ENCODE peak calls at places on chromosome 2, in ten cellular contexts. One of them, this sample, is unnamed.

GRCh38 chr2:54945401-54946219 is 104.6 kb downstream of the RTN4 start:
- DNase-seq in transverse colon: no peak
- DNase-seq in colonic mucosa: no peak
- DNase-seq in endothelial cell: no peak
- DNase-seq in WTC11: no peak
- DNase-seq in uterus: peak
- DNase-seq in choroid plexus epithelial cell: peak
- DNase-seq in MCF 10A: peak
- DNase-seq in SK-N-SH: no peak
- DNase-seq in IMR-90: peak
- DNase-seq in this sample: no peak

GRCh38 chr2:12251121-12251520 is 465.6 kb upstream of the TRIB2 start:
- DNase-seq in MCF 10A: no peak
- DNase-seq in WTC11: no peak
- DNase-seq in SK-N-SH: no peak
- DNase-seq in uterus: no peak
- DNase-seq in transverse colon: no peak
- DNase-seq in IMR-90: no peak
- DNase-seq in choroid plexus epithelial cell: peak
- DNase-seq in colonic mucosa: no peak
- DNase-seq in endothelial cell: no peak
- DNase-seq in this sample: no peak

GRCh38 chr2:84768840-84769239 is 112.0 kb downstream of the TRABD2A start:
- DNase-seq in colonic mucosa: peak
- DNase-seq in transverse colon: peak
- DNase-seq in SK-N-SH: no peak
- DNase-seq in choroid plexus epithelial cell: no peak
- DNase-seq in MCF 10A: peak
- DNase-seq in WTC11: no peak
- DNase-seq in endothelial cell: no peak
- DNase-seq in uterus: no peak
- DNase-seq in IMR-90: no peak
- DNase-seq in this sample: no peak

GRCh38 chr2:190763901-190764514 is 115.1 kb downstream of the NAB1 start:
- DNase-seq in uterus: no peak
- DNase-seq in WTC11: no peak
- DNase-seq in MCF 10A: peak
- DNase-seq in endothelial cell: no peak
- DNase-seq in transverse colon: no peak
- DNase-seq in choroid plexus epithelial cell: peak
- DNase-seq in colonic mucosa: no peak
- DNase-seq in IMR-90: peak
- DNase-seq in SK-N-SH: no peak
- DNase-seq in this sample: no peak

GRCh38 chr2:191043438-191043837 is 29.5 kb upstream of the STAT1 start:
- DNase-seq in MCF 10A: peak
- DNase-seq in uterus: no peak
- DNase-seq in colonic mucosa: no peak
- DNase-seq in endothelial cell: no peak
- DNase-seq in IMR-90: peak
- DNase-seq in SK-N-SH: no peak
- DNase-seq in WTC11: no peak
- DNase-seq in transverse colon: no peak
- DNase-seq in choroid plexus epithelial cell: peak
- DNase-seq in this sample: no peak

GRCh38 chr2:23617817-23618216 is 232.8 kb downstream of the KLHL29 start:
- DNase-seq in endothelial cell: no peak
- DNase-seq in WTC11: no peak
- DNase-seq in SK-N-SH: no peak
- DNase-seq in MCF 10A: no peak
- DNase-seq in colonic mucosa: no peak
- DNase-seq in transverse colon: peak
- DNase-seq in uterus: peak
- DNase-seq in IMR-90: no peak
- DNase-seq in choroid plexus epithelial cell: no peak
- DNase-seq in this sample: no peak

GRCh38 chr2:102736174-102736606 is 25.6 kb upstream of the TMEM182 start:
- DNase-seq in transverse colon: peak
- DNase-seq in WTC11: peak
- DNase-seq in MCF 10A: peak
- DNase-seq in IMR-90: peak
- DNase-seq in uterus: no peak
- DNase-seq in choroid plexus epithelial cell: peak
- DNase-seq in endothelial cell: peak
- DNase-seq in colonic mucosa: peak
- DNase-seq in SK-N-SH: peak
- DNase-seq in this sample: peak

GRCh38 chr2:68926782-68927181 is 25.9 kb downstream of the GKN2 start:
- DNase-seq in WTC11: no peak
- DNase-seq in SK-N-SH: no peak
- DNase-seq in transverse colon: no peak
- DNase-seq in MCF 10A: peak
- DNase-seq in choroid plexus epithelial cell: peak
- DNase-seq in colonic mucosa: no peak
- DNase-seq in IMR-90: no peak
- DNase-seq in endothelial cell: no peak
- DNase-seq in uterus: no peak
- DNase-seq in this sample: no peak

GRCh38 chr2:133576714-133577113 is 8.5 kb upstream of the NCKAP5 start:
- DNase-seq in IMR-90: no peak
- DNase-seq in uterus: no peak
- DNase-seq in transverse colon: no peak
- DNase-seq in endothelial cell: no peak
- DNase-seq in colonic mucosa: peak
- DNase-seq in SK-N-SH: no peak
- DNase-seq in WTC11: no peak
- DNase-seq in choroid plexus epithelial cell: no peak
- DNase-seq in MCF 10A: no peak
- DNase-seq in this sample: no peak

GRCh38 chr2:140759431-140760156 is 1371.2 kb downstream of the LRP1B start:
- DNase-seq in endothelial cell: no peak
- DNase-seq in colonic mucosa: no peak
- DNase-seq in transverse colon: no peak
- DNase-seq in choroid plexus epithelial cell: no peak
- DNase-seq in MCF 10A: no peak
- DNase-seq in IMR-90: no peak
- DNase-seq in SK-N-SH: no peak
- DNase-seq in uterus: no peak
- DNase-seq in WTC11: no peak
- DNase-seq in this sample: no peak

GRCh38 chr2:205806126-205806905 is 124.0 kb downstream of the NRP2 start:
- DNase-seq in IMR-90: no peak
- DNase-seq in colonic mucosa: peak
- DNase-seq in WTC11: no peak
- DNase-seq in MCF 10A: no peak
- DNase-seq in transverse colon: peak
- DNase-seq in choroid plexus epithelial cell: no peak
- DNase-seq in uterus: no peak
- DNase-seq in endothelial cell: no peak
- DNase-seq in SK-N-SH: no peak
- DNase-seq in this sample: peak

GRCh38 chr2:202680512-202680911 is 45.7 kb downstream of the FAM117B start:
- DNase-seq in choroid plexus epithelial cell: no peak
- DNase-seq in MCF 10A: no peak
- DNase-seq in transverse colon: no peak
- DNase-seq in endothelial cell: no peak
- DNase-seq in uterus: no peak
- DNase-seq in SK-N-SH: no peak
- DNase-seq in colonic mucosa: no peak
- DNase-seq in WTC11: no peak
- DNase-seq in IMR-90: no peak
- DNase-seq in this sample: no peak

GRCh38 chr2:148674063-148675020 is 29.8 kb downstream of the EPC2 start:
- DNase-seq in colonic mucosa: peak
- DNase-seq in choroid plexus epithelial cell: peak
- DNase-seq in IMR-90: peak
- DNase-seq in MCF 10A: peak
- DNase-seq in transverse colon: no peak
- DNase-seq in uterus: no peak
- DNase-seq in WTC11: peak
- DNase-seq in endothelial cell: peak
- DNase-seq in SK-N-SH: peak
- DNase-seq in this sample: no peak

GRCh38 chr2:135745545-135745944 is 3.9 kb downstream of the UBXN4 start:
- DNase-seq in IMR-90: peak
- DNase-seq in choroid plexus epithelial cell: peak
- DNase-seq in uterus: no peak
- DNase-seq in colonic mucosa: no peak
- DNase-seq in SK-N-SH: no peak
- DNase-seq in transverse colon: no peak
- DNase-seq in WTC11: no peak
- DNase-seq in MCF 10A: peak
- DNase-seq in endothelial cell: no peak
- DNase-seq in this sample: no peak

GRCh38 chr2:135743860-135744259 is 2.2 kb downstream of the UBXN4 start:
- DNase-seq in SK-N-SH: no peak
- DNase-seq in IMR-90: peak
- DNase-seq in choroid plexus epithelial cell: no peak
- DNase-seq in endothelial cell: no peak
- DNase-seq in MCF 10A: no peak
- DNase-seq in uterus: no peak
- DNase-seq in transverse colon: no peak
- DNase-seq in colonic mucosa: no peak
- DNase-seq in WTC11: no peak
- DNase-seq in this sample: no peak

GRCh38 chr2:135741395-135742306 is at the start of gene UBXN4:
- DNase-seq in SK-N-SH: peak
- DNase-seq in IMR-90: peak
- DNase-seq in transverse colon: peak
- DNase-seq in uterus: peak
- DNase-seq in WTC11: peak
- DNase-seq in endothelial cell: peak
- DNase-seq in MCF 10A: peak
- DNase-seq in choroid plexus epithelial cell: peak
- DNase-seq in colonic mucosa: peak
- DNase-seq in this sample: peak

GRCh38 chr2:135742307-135742838 is 718 bp downstream of the UBXN4 start:
- DNase-seq in IMR-90: peak
- DNase-seq in colonic mucosa: peak
- DNase-seq in MCF 10A: peak
- DNase-seq in SK-N-SH: no peak
- DNase-seq in choroid plexus epithelial cell: peak
- DNase-seq in uterus: peak
- DNase-seq in WTC11: peak
- DNase-seq in endothelial cell: no peak
- DNase-seq in transverse colon: peak
- DNase-seq in this sample: peak

GRCh38 chr2:135744761-135745314 is 3.2 kb downstream of the UBXN4 start:
- DNase-seq in WTC11: peak
- DNase-seq in transverse colon: no peak
- DNase-seq in endothelial cell: peak
- DNase-seq in IMR-90: peak
- DNase-seq in MCF 10A: peak
- DNase-seq in choroid plexus epithelial cell: peak
- DNase-seq in colonic mucosa: no peak
- DNase-seq in SK-N-SH: peak
- DNase-seq in uterus: no peak
- DNase-seq in this sample: no peak
- TF ChIP-seq CTCF in WTC11: no peak
- TF ChIP-seq CTCF in transverse colon: no peak
- TF ChIP-seq CTCF in endothelial cell: no peak
- TF ChIP-seq CTCF in IMR-90: no peak
- TF ChIP-seq CTCF in MCF 10A: no peak
- TF ChIP-seq CTCF in choroid plexus epithelial cell: peak
- TF ChIP-seq CTCF in colonic mucosa: no peak
- TF ChIP-seq CTCF in SK-N-SH: peak
- TF ChIP-seq CTCF in uterus: no peak
- TF ChIP-seq CTCF in this sample: no peak

GRCh38 chr2:70790079-70790963 is at the start of gene FIGLA:
- DNase-seq in colonic mucosa: no peak
- DNase-seq in choroid plexus epithelial cell: no peak
- DNase-seq in SK-N-SH: peak
- DNase-seq in endothelial cell: peak
- DNase-seq in IMR-90: no peak
- DNase-seq in WTC11: peak
- DNase-seq in MCF 10A: no peak
- DNase-seq in transverse colon: no peak
- DNase-seq in uterus: no peak
- DNase-seq in this sample: peak

GRCh38 chr2:70784320-70784719 is 6.1 kb downstream of the FIGLA start:
- DNase-seq in MCF 10A: no peak
- DNase-seq in SK-N-SH: no peak
- DNase-seq in choroid plexus epithelial cell: no peak
- DNase-seq in endothelial cell: no peak
- DNase-seq in colonic mucosa: no peak
- DNase-seq in transverse colon: no peak
- DNase-seq in WTC11: no peak
- DNase-seq in IMR-90: no peak
- DNase-seq in uterus: no peak
- DNase-seq in this sample: no peak

GRCh38 chr2:70785137-70785911 is 5.1 kb downstream of the FIGLA start:
- DNase-seq in colonic mucosa: no peak
- DNase-seq in MCF 10A: peak
- DNase-seq in SK-N-SH: peak
- DNase-seq in WTC11: peak
- DNase-seq in uterus: no peak
- DNase-seq in transverse colon: no peak
- DNase-seq in IMR-90: no peak
- DNase-seq in endothelial cell: peak
- DNase-seq in choroid plexus epithelial cell: peak
- DNase-seq in this sample: peak

GRCh38 chr2:70793450-70793849 is 3.0 kb upstream of the FIGLA start:
- DNase-seq in IMR-90: no peak
- DNase-seq in endothelial cell: no peak
- DNase-seq in choroid plexus epithelial cell: no peak
- DNase-seq in SK-N-SH: no peak
- DNase-seq in transverse colon: no peak
- DNase-seq in colonic mucosa: no peak
- DNase-seq in MCF 10A: no peak
- DNase-seq in uterus: no peak
- DNase-seq in WTC11: no peak
- DNase-seq in this sample: no peak

GRCh38 chr2:70789304-70790078 is 952 bp downstream of the FIGLA start:
- DNase-seq in uterus: peak
- DNase-seq in choroid plexus epithelial cell: peak
- DNase-seq in WTC11: peak
- DNase-seq in transverse colon: peak
- DNase-seq in MCF 10A: peak
- DNase-seq in colonic mucosa: peak
- DNase-seq in SK-N-SH: peak
- DNase-seq in IMR-90: peak
- DNase-seq in endothelial cell: peak
- DNase-seq in this sample: peak
- TF ChIP-seq CTCF in uterus: peak
- TF ChIP-seq CTCF in choroid plexus epithelial cell: peak
- TF ChIP-seq CTCF in WTC11: peak
- TF ChIP-seq CTCF in transverse colon: peak
- TF ChIP-seq CTCF in MCF 10A: peak
- TF ChIP-seq CTCF in colonic mucosa: peak
- TF ChIP-seq CTCF in SK-N-SH: peak
- TF ChIP-seq CTCF in IMR-90: peak
- TF ChIP-seq CTCF in endothelial cell: peak
- TF ChIP-seq CTCF in this sample: peak

GRCh38 chr2:118274841-118275510 is 186.7 kb downstream of the INSIG2 start:
- DNase-seq in IMR-90: no peak
- DNase-seq in WTC11: no peak
- DNase-seq in choroid plexus epithelial cell: no peak
- DNase-seq in transverse colon: no peak
- DNase-seq in endothelial cell: no peak
- DNase-seq in MCF 10A: no peak
- DNase-seq in uterus: no peak
- DNase-seq in colonic mucosa: no peak
- DNase-seq in SK-N-SH: no peak
- DNase-seq in this sample: no peak
- TF ChIP-seq CTCF in IMR-90: no peak
- TF ChIP-seq CTCF in WTC11: no peak
- TF ChIP-seq CTCF in choroid plexus epithelial cell: no peak
- TF ChIP-seq CTCF in transverse colon: no peak
- TF ChIP-seq CTCF in endothelial cell: no peak
- TF ChIP-seq CTCF in MCF 10A: no peak
- TF ChIP-seq CTCF in uterus: no peak
- TF ChIP-seq CTCF in colonic mucosa: no peak
- TF ChIP-seq CTCF in SK-N-SH: no peak
- TF ChIP-seq CTCF in this sample: no peak

GRCh38 chr2:42809131-42809875 is 16.9 kb upstream of the HAAO start:
- DNase-seq in choroid plexus epithelial cell: peak
- DNase-seq in SK-N-SH: peak
- DNase-seq in MCF 10A: no peak
- DNase-seq in uterus: no peak
- DNase-seq in endothelial cell: no peak
- DNase-seq in colonic mucosa: peak
- DNase-seq in IMR-90: no peak
- DNase-seq in WTC11: no peak
- DNase-seq in transverse colon: peak
- DNase-seq in this sample: no peak
- TF ChIP-seq CTCF in choroid plexus epithelial cell: peak
- TF ChIP-seq CTCF in SK-N-SH: no peak
- TF ChIP-seq CTCF in MCF 10A: peak
- TF ChIP-seq CTCF in uterus: no peak
- TF ChIP-seq CTCF in endothelial cell: no peak
- TF ChIP-seq CTCF in colonic mucosa: peak
- TF ChIP-seq CTCF in IMR-90: no peak
- TF ChIP-seq CTCF in WTC11: no peak
- TF ChIP-seq CTCF in transverse colon: peak
- TF ChIP-seq CTCF in this sample: no peak

This sample was measured in nephron progenitor cell.